ENCODE peak calls at places on chromosomes 7 and 10, in nine cellular contexts. T is brain microvascular endothelial cell, V is fibroblast of pulmonary artery, L is cardiac fibroblast, B is colonic mucosa, R is fibroblast of the aortic adventitia, E is suprapubic skin, F is endothelial cell of umbilical vein, N is heart right ventricle. D is an unnamed sample.
A peak's percentile ranks its signal among the peaks of the same experiment; 100 is the strongest.

GRCh38 chr7:151871189-151871735 is 5.7 kb downstream of the PRKAG2 start:
- DNase-seq in B (no peak), N (no peak), L (no peak), T (no peak), V (no peak), F (no peak), R (no peak), E (no peak), D (no peak)

GRCh38 chr7:12403287-12404181 is at the start of gene VWDE:
- DNase-seq in V (peak; percentile 8), F (peak; percentile 34), L (peak; percentile 18), R (no peak), N (peak; percentile 9), E (no peak), B (peak; percentile 54), T (no peak), D (peak; percentile 61)

GRCh38 chr10:132058793-132059759 is 6.7 kb upstream of the JAKMIP3 start:
- DNase-seq in N (no peak), T (no peak), B (no peak), F (no peak), R (no peak), V (no peak), L (no peak), E (peak; percentile 68), D (no peak)

GRCh38 chr10:125344573-125345121 is 184.3 kb upstream of the CTBP2 start:
- DNase-seq in V (no peak), E (no peak), L (no peak), B (peak; percentile 78), N (no peak), R (no peak), T (no peak), F (no peak), D (no peak)

GRCh38 chr7:132709971-132710567 is 133.8 kb upstream of the PLXNA4 start:
- DNase-seq in R (peak; percentile 60), E (no peak), V (peak; percentile 66), F (peak; percentile 59), B (no peak), N (no peak), L (peak; percentile 68), T (peak; percentile 74), D (peak; percentile 77)

GRCh38 chr10:31599626-31600504 is 280.8 kb downstream of the ZEB1 start:
- DNase-seq in V (no peak), F (no peak), L (no peak), T (no peak), E (no peak), R (no peak), N (no peak), B (no peak), D (peak; percentile 60)

GRCh38 chr10:97065128-97065527 is 120.6 kb downstream of the SLIT1 start:
- DNase-seq in N (no peak), B (no peak), V (no peak), R (no peak), F (no peak), L (no peak), E (no peak), T (no peak), D (no peak)

GRCh38 chr10:43980313-43980712 is 331.6 kb upstream of the ZNF32 start:
- DNase-seq in E (no peak), L (no peak), R (no peak), V (no peak), N (no peak), F (no peak), B (no peak), T (no peak), D (no peak)

GRCh38 chr7:11833431-11833830 is 1.4 kb upstream of the THSD7A start:
- DNase-seq in V (no peak), E (no peak), R (no peak), T (no peak), F (peak; percentile 26), L (no peak), N (no peak), B (no peak), D (no peak)

GRCh38 chr10:99435986-99436633 is 5.7 kb upstream of the GOT1 start:
- DNase-seq in B (no peak), F (peak; percentile 64), R (peak; percentile 59), N (no peak), E (no peak), L (peak; percentile 71), T (peak; percentile 12), V (peak; percentile 69), D (peak; percentile 70)

GRCh38 chr10:110723224-110723891 is 79.2 kb downstream of the RBM20 start:
- DNase-seq in L (no peak), R (no peak), E (no peak), V (no peak), N (no peak), B (no peak), F (no peak), T (no peak), D (no peak)

GRCh38 chr7:45033261-45033930 is 33.4 kb downstream of the CCM2 start:
- DNase-seq in N (no peak), L (peak; percentile 55), T (peak; percentile 28), V (no peak), B (no peak), R (peak; percentile 45), E (no peak), F (no peak), D (peak; percentile 66)

GRCh38 chr7:152989889-152990380 is 230.4 kb downstream of the ACTR3B start:
- DNase-seq in B (no peak), L (peak; percentile 3), E (no peak), F (no peak), R (peak; percentile 46), V (peak; percentile 13), N (no peak), T (no peak), D (peak; percentile 5)

GRCh38 chr10:60172363-60172990 is 217.2 kb downstream of the ANK3 start:
- DNase-seq in N (no peak), F (no peak), E (no peak), T (no peak), B (no peak), R (no peak), L (no peak), V (no peak), D (no peak)

GRCh38 chr7:66315192-66315591 is 110.1 kb downstream of the TPST1 start:
- DNase-seq in L (no peak), R (no peak), V (no peak), F (no peak), N (no peak), B (no peak), T (no peak), E (no peak), D (peak; percentile 57)

GRCh38 chr10:42960491-42961155 is 116.2 kb upstream of the RET start:
- DNase-seq in F (no peak), N (no peak), B (peak; percentile 9), E (peak; percentile 60), V (no peak), T (peak; percentile 71), L (peak; percentile 48), R (peak; percentile 19), D (peak; percentile 38)

GRCh38 chr10:71597821-71598498 is 121.6 kb downstream of the C10orf105 start:
- DNase-seq in F (no peak), E (peak; percentile 91), T (no peak), L (peak; percentile 20), B (peak; percentile 33), N (peak; percentile 40), R (peak; percentile 32), V (peak; percentile 14), D (peak; percentile 39)

GRCh38 chr7:105487559-105488218 is 34.4 kb downstream of the PUS7 start:
- DNase-seq in V (peak; percentile 89), L (peak; percentile 91), B (no peak), R (peak; percentile 88), E (no peak), N (no peak), F (peak; percentile 100), T (peak; percentile 87), D (peak; percentile 84)

GRCh38 chr10:113216068-113216467 is 266.0 kb downstream of the TCF7L2 start:
- DNase-seq in E (no peak), R (peak; percentile 16), T (no peak), F (no peak), N (no peak), L (no peak), B (no peak), V (no peak), D (no peak)
- TF ChIP-seq CTCF in E (no peak), R (peak; percentile 42), T (peak; percentile 18), F (no peak), N (no peak), L (no peak), B (no peak), V (no peak), D (no peak)

GRCh38 chr7:1235501-1236131 is 2.9 kb downstream of the UNCX start:
- DNase-seq in N (no peak), L (no peak), B (no peak), T (no peak), V (no peak), R (no peak), E (no peak), F (no peak), D (no peak)
- H3K4me3 ChIP-seq in N (no peak overlapping the region), L (no peak overlapping the region), B (no peak overlapping the region), T (no peak overlapping the region), V (no peak overlapping the region), R (no peak overlapping the region), E (no peak overlapping the region), F (no peak overlapping the region), D (no peak overlapping the region)

DNA sequence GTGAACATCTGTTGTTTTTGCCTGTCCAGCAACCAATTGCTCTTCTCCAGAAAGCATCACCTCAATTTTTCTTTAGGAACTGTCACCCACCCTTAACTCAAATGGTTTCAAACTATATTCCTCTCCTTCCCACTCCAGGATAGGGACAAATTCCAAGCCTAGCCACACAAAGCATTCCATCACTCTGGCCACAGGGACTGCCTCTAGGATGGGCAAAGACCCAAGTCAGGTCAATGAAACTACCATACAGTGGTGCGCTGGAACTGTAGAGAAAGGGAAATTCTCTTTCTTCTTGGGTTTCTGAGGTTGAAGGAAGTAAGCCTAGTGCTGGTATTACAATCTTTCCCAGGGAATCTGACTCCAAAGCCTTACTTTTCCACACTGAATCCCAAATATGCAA is 3.6 kb downstream of the MICU1 start:
- DNase-seq in E (no peak), F (no peak), L (no peak), R (no peak), N (no peak), V (no peak), B (no peak), T (no peak), D (no peak)
- TF ChIP-seq CTCF in E (no peak), F (no peak), L (no peak), R (no peak), N (no peak), V (no peak), B (no peak), T (no peak), D (no peak)

DNA sequence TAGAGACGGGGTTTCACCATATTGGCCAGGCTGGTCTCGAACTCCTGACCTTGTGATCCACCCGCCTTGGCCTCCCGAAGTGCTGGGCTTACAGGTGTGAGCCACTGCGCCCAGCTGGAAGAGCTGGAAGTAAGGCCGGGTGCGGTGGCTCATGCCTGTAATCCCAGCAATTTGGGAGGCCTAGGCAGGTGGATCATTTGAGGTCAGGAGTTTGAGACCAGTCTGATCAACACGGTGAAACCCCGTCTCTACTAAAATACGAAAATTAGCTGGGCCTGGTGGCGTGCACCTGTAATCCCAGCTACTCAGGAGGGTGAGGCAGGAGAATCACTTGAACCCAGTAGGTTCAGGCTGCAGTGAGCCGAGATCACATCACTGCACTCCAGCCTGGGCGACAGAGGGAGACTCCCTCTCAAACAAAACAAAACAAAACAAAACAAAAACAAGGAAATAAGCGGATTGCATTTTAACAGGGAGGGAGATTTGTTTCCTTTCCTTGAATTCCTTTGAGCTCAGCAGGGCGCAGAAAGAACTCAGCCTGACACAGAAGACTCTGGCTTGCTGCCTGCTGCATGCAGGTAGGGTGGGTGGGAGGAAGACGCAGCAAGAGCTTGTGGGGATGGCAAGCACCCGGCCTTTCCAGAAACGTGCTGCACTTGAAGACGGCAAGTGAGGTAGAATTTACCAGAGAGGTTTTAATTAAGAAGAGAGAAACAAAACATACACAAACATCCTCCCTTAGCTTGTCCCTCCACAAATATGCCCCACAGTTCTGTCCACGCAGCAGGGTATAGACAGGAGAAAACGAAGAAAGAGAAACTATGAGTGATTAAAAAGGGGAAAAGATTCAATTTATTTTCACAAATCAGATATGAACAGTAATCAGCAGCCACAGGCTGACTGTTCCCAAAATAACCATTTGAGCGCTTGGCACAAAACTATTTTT is 148.0 kb downstream of the RNF216 start:
- DNase-seq in T (no peak), L (no peak), E (no peak), V (no peak), R (no peak), N (no peak), F (no peak), B (no peak), D (no peak)
- H3K4me3 ChIP-seq in T (no peak overlapping the region), L (no peak overlapping the region), E (peak overlapping the region; percentile 10), V (no peak overlapping the region), R (peak overlapping the region; percentile 31), N (peak overlapping the region; percentile 29), F (no peak overlapping the region), B (no peak overlapping the region), D (peak overlapping the region; percentile 28)